ENCODE peak calls at places on chromosomes 2 and 18, in eight cellular contexts. O is AG10803, T is GM10248, P is dorsolateral prefrontal cortex, X is NB4, R is left lung, A is stomach, Y is lung. K is an unnamed sample.
A peak's percentile ranks its signal among the peaks of the same experiment; 100 is the strongest.

GRCh38 chr2:48946444-48947048 is 191.0 kb upstream of the LHCGR start:
- DNase-seq in T (peak; percentile 58), P (no peak), X (peak; percentile 68), O (peak; percentile 41), Y (peak; percentile 61), A (peak; percentile 51), R (no peak), K (no peak)

GRCh38 chr18:28995319-28995718 is 818.4 kb upstream of the CDH2 start:
- DNase-seq in R (no peak), T (no peak), Y (no peak), O (peak; percentile 1), A (no peak), X (no peak), P (no peak), K (no peak)

GRCh38 chr2:241617431-241618154 is 19.4 kb downstream of the THAP4 start:
- DNase-seq in O (no peak), X (no peak), T (peak; percentile 74), Y (no peak), P (no peak), A (no peak), R (peak; percentile 78), K (peak; percentile 51)

GRCh38 chr2:215358891-215359575 is 47.2 kb downstream of the ATIC start:
- DNase-seq in X (no peak), P (no peak), Y (no peak), O (peak; percentile 59), T (no peak), R (no peak), A (no peak), K (no peak)

GRCh38 chr2:238339814-238340213 is 19.5 kb downstream of the TRAF3IP1 start:
- DNase-seq in Y (no peak), R (peak; percentile 55), T (no peak), O (no peak), X (peak; percentile 26), A (no peak), P (no peak), K (no peak)

GRCh38 chr2:129490666-129491065 is 488.8 kb upstream of the RAB6C start:
- DNase-seq in X (no peak), Y (no peak), T (no peak), R (no peak), O (no peak), P (no peak), A (no peak), K (no peak)

GRCh38 chr2:234823877-234824376 is 127.9 kb upstream of the SH3BP4 start:
- DNase-seq in T (no peak), P (no peak), A (no peak), X (no peak), O (peak; percentile 100), R (no peak), Y (peak; percentile 55), K (no peak)

GRCh38 chr2:156918410-156918809 is 339.1 kb upstream of the GALNT5 start:
- DNase-seq in X (no peak), R (no peak), P (no peak), T (no peak), A (no peak), O (peak; percentile 2), Y (no peak), K (no peak)

GRCh38 chr2:29166237-29166630 is 51.0 kb downstream of the CLIP4 start:
- DNase-seq in Y (no peak), T (no peak), R (no peak), P (no peak), X (no peak), A (no peak), O (peak; percentile 36), K (no peak)

GRCh38 chr2:61911510-61911909 is 6.0 kb downstream of the COMMD1 start:
- DNase-seq in P (no peak), Y (no peak), R (no peak), T (no peak), A (no peak), O (no peak), X (peak; percentile 60), K (no peak)

GRCh38 chr2:237456200-237456731 is 30.8 kb upstream of the MLPH start:
- DNase-seq in P (no peak), Y (no peak), R (no peak), X (no peak), T (no peak), O (peak; percentile 78), A (no peak), K (no peak)

GRCh38 chr2:39739386-39739785 is 39.7 kb downstream of the THUMPD2 start:
- DNase-seq in R (no peak), A (no peak), P (no peak), O (no peak), X (no peak), T (no peak), Y (no peak), K (no peak)

GRCh38 chr2:149410701-149411484 is 80.5 kb downstream of the LYPD6 start:
- DNase-seq in O (peak; percentile 94), X (no peak), Y (no peak), T (no peak), A (no peak), R (no peak), P (no peak), K (no peak)

GRCh38 chr2:186381573-186381972 is 104.5 kb upstream of the ZC3H15 start:
- DNase-seq in P (no peak), T (no peak), Y (no peak), O (no peak), R (peak; percentile 22), A (no peak), X (no peak), K (no peak)

GRCh38 chr2:178845565-178846457 is 38.6 kb upstream of the TTN start:
- DNase-seq in A (no peak), O (peak; percentile 79), R (no peak), T (no peak), X (no peak), Y (no peak), P (no peak), K (no peak)

GRCh38 chr2:235703711-235704295 is 210.0 kb downstream of the AGAP1 start:
- DNase-seq in X (no peak), T (no peak), Y (no peak), R (no peak), P (no peak), A (no peak), O (no peak), K (no peak)

GRCh38 chr2:68737717-68738116 is 3.1 kb downstream of the ARHGAP25 start:
- DNase-seq in P (no peak), O (no peak), R (no peak), A (no peak), Y (no peak), T (peak; percentile 46), X (peak; percentile 66), K (no peak)

GRCh38 chr2:24486628-24487027 is 4.4 kb upstream of the NCOA1 start:
- DNase-seq in P (no peak), X (no peak), R (no peak), A (no peak), O (no peak), Y (no peak), T (no peak), K (no peak)
- TF ChIP-seq CTCF in P (no peak), X (no peak), R (no peak), A (no peak), O (no peak), Y (no peak), T (no peak), K (no peak)

GRCh38 chr2:81087646-81088045 is 783.1 kb upstream of the LRRTM1 start:
- DNase-seq in R (no peak), T (no peak), X (peak; percentile 8), A (no peak), P (peak; percentile 33), O (no peak), Y (no peak), K (no peak)
- TF ChIP-seq CTCF in R (no peak), T (no peak), X (no peak), A (no peak), P (no peak), O (no peak), Y (no peak), K (no peak)

DNA sequence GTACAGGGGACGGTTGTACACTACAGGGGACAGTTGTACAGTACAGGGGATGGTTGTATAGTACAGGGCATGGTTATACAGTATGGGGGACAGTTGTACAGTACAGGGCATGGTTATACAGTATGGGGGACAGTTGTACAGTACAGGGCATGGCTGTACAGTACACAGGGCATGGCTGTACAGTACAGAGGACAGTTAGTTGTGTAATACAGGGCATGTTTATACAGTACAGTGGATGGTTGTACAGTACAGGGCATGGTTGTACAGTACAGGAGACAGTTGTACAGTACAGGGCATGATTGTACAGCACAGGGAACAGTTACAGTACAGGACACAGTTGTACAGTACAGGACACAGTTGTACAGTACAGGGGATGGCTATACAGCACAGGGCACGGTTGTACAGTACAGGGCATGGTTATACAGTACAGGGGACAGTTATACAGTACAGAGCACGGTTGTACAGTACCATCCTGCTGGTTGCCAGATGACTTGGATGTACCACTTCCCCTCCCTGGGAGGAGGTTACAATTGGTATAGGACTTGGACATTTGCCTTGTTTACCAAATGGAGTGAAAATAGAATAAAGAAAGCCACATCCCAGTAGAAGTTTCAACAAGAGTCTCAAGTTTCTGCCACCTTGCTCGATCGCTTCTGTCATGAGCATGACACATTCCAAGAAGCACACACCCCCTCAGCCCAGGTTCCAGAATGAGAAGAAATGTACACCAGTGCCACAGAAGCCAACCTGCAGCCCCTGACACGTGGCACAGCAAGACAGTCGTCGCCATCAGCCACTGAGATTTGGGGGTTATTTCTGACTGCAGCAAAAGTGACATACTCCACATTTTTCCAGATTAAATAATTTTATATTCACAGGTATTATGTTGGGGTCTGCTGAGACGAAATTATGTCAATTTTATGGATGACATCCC is 16.0 kb downstream of the CYRIA start:
- DNase-seq in R (no peak), T (no peak), P (no peak), O (no peak), X (no peak), Y (no peak), A (no peak), K (no peak)
- TF ChIP-seq CTCF in R (no peak), T (no peak), P (no peak), O (no peak), X (no peak), Y (no peak), A (no peak), K (no peak)

DNA sequence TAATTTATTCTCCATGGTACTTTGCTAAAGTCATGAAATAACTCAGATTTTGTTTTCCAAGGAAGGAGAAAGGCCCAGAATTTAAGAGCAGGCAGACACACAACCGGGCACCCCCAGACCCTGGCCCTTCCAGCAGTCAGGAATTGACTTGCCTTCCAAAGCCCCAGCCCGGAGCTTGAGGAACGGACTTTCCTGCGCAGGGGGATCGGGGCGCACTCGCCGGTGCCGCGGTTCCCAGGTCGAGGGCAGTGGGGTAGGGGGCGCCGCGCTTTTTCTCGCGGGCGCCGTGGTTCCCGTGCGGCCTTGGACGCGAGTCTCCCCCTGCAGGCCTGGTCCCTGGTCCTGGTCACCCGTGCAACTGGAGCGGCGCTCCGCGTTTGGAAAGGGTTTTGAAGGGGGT is 1.2 kb downstream of the ZNF236 start:
- DNase-seq in R (peak; percentile 85), O (no peak), P (no peak), A (no peak), Y (no peak), X (peak; percentile 61), T (peak; percentile 44), K (peak; percentile 57)
- TF ChIP-seq CTCF in R (no peak), O (peak; percentile 36), P (peak; percentile 37), A (no peak), Y (no peak), X (peak; percentile 25), T (peak; percentile 26), K (no peak)

GRCh38 chr2:202149155-202149762 is 76.2 kb downstream of the KIAA2012 start:
- DNase-seq in Y (peak; percentile 31), O (peak; percentile 75), R (no peak), P (peak; percentile 68), A (no peak), T (no peak), X (no peak), K (no peak)
- TF ChIP-seq CTCF in Y (no peak), O (no peak), R (no peak), P (no peak), A (no peak), T (no peak), X (no peak), K (no peak)